ENCODE peak calls at places on chromosomes 6 and 20, in four cellular contexts. G is HepG2, I is GM12878, U is H1. O is an unnamed sample.

GRCh38 chr6:151154418-151154817 is 85.3 kb upstream of the AKAP12 start:
- DNase-seq in G (peak; percentile 29), I (no peak), U (no peak), O (peak; percentile 25)

GRCh38 chr6:117555882-117556498 is 46.3 kb downstream of the GOPC start:
- DNase-seq in U (no peak), G (peak; percentile 27), I (no peak), O (peak; percentile 51)

GRCh38 chr6:11918021-11918738 is 93.9 kb upstream of the HIVEP1 start:
- DNase-seq in U (no peak), G (no peak), I (no peak), O (peak; percentile 82)

GRCh38 chr6:143598466-143599080 is 79.2 kb upstream of the PHACTR2 start:
- DNase-seq in I (no peak), U (no peak), G (no peak), O (no peak)

GRCh38 chr6:21595265-21595950 is 1.9 kb downstream of the SOX4 start:
- DNase-seq in G (no peak), U (no peak), I (no peak), O (no peak)

GRCh38 chr6:113129991-113130390 is 727.2 kb upstream of the MARCKS start:
- DNase-seq in G (no peak), U (no peak), I (no peak), O (no peak)

GRCh38 chr6:16420332-16420714 is 181.9 kb downstream of the GMPR start:
- DNase-seq in I (no peak), G (no peak), U (no peak), O (no peak)

GRCh38 chr6:36129889-36130671 is at the start of gene MAPK13:
- DNase-seq in U (no peak), I (no peak), G (peak; percentile 25), O (no peak)

GRCh38 chr6:8082954-8083858 is 19.0 kb upstream of the BLOC1S5 start:
- DNase-seq in G (no peak), U (no peak), I (no peak), O (peak; percentile 26)

GRCh38 chr6:20655317-20655716 is 121.1 kb downstream of the CDKAL1 start:
- DNase-seq in U (no peak), I (no peak), G (no peak), O (no peak)

GRCh38 chr20:58072695-58073671 is 155.5 kb downstream of the ANKRD60 start:
- DNase-seq in I (no peak), G (no peak), U (no peak), O (no peak)

GRCh38 chr6:3316363-3316762 is 57.6 kb downstream of the PSMG4 start:
- DNase-seq in G (no peak), I (no peak), U (no peak), O (no peak)

GRCh38 chr6:44253307-44254101 is 3.8 kb downstream of the SLC35B2 start:
- DNase-seq in I (no peak), U (no peak), G (peak; percentile 70), O (no peak)

GRCh38 chr20:17967595-17968365 is 814 bp downstream of the SNX5 start:
- DNase-seq in I (no peak), U (no peak), G (no peak), O (peak; percentile 22)

GRCh38 chr6:71289039-71289801 is 609 bp downstream of the OGFRL1 start:
- DNase-seq in G (no peak), U (no peak), I (no peak), O (no peak)

GRCh38 chr20:19492116-19492515 is 265.9 kb upstream of the RIN2 start:
- DNase-seq in G (no peak), U (no peak), I (no peak), O (no peak)

GRCh38 chr20:52047811-52048302 is 143.7 kb downstream of the ZFP64 start:
- DNase-seq in U (no peak), I (no peak), G (no peak), O (no peak)

GRCh38 chr20:21063276-21063675 is 42.9 kb downstream of the LINC00237 start:
- DNase-seq in U (no peak), G (no peak), I (no peak), O (no peak)

GRCh38 chr6:25700841-25701240 is 48.8 kb downstream of the SCGN start:
- DNase-seq in G (no peak), I (no peak), U (no peak), O (no peak)

GRCh38 chr6:150966786-150967185 is 101.3 kb downstream of the MTHFD1L start:
- DNase-seq in U (no peak), G (no peak), I (no peak), O (no peak)

GRCh38 chr6:76439811-76440210 is 367.3 kb upstream of the IMPG1 start:
- DNase-seq in U (no peak), I (no peak), G (no peak), O (no peak)

GRCh38 chr6:155272353-155273222 is 8.8 kb downstream of the CLDN20 start:
- DNase-seq in U (no peak), I (no peak), G (no peak), O (no peak)

GRCh38 chr6:150334790-150335783 is 33.7 kb upstream of the IYD start:
- DNase-seq in U (no peak), I (no peak), G (peak; percentile 52), O (peak; percentile 79)

GRCh38 chr6:41780623-41781301 is at the start of gene PRICKLE4:
- DNase-seq in U (no peak), I (no peak), G (no peak), O (peak; percentile 84)

GRCh38 chr6:118896339-118897136 is 2.6 kb downstream of the ASF1A start:
- DNase-seq in U (no peak), I (no peak), G (peak; percentile 78), O (peak; percentile 35)

GRCh38 chr6:31060162-31060561 is 49.9 kb downstream of the MUC22 start:
- DNase-seq in U (no peak), G (no peak), I (no peak), O (no peak)

GRCh38 chr6:31053873-31054272 is 43.6 kb downstream of the MUC22 start:
- DNase-seq in U (no peak), G (no peak), I (no peak), O (no peak)

GRCh38 chr6:31055401-31055800 is 45.1 kb downstream of the MUC22 start:
- DNase-seq in G (no peak), U (no peak), I (no peak), O (no peak)

GRCh38 chr6:31057426-31058003 is 47.2 kb downstream of the MUC22 start:
- DNase-seq in U (no peak), I (no peak), G (no peak), O (no peak)

DNA sequence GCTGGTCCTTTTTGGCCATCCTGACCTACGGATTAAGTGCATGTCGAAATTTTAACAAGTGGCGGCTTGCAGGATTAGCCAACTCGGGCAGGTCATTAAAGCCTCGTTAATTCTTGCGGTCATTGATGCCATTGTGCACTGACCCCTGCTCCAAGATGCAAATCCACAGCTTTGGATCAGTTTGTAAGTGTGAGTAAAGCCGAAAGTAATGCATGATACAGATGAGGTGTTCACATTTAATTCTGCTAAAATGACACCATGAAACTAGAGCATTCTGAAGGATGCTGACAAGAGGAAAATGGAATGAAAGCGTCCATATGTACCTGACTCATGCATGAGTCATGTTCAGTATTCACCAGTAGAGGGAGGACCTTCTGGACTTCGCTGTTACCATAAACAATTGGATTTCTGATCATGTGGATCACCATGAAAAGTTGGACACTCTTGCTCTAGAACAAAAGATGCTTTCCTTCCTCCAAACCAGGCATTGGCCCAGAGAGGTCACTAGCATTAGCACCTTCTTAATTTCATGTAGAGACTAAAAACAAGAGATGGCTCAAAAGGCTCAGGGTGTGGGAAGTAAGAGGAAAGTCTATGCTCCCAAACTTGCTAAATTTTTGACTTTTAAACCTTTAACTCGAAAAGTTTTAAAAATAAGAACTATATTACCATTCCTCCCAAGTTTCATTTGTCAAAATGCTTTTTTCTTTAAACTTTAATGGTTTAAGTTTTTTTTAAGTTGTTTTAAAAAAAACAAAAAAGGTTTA is 48.0 kb downstream of the MUC22 start:
- DNase-seq in G (peak; percentile 61), U (no peak), I (no peak), O (peak; percentile 63)
- TF ChIP-seq ZNF274 in G (no peak), U (no peak), I (no peak), O (no peak)

GRCh38 chr20:63116412-63117106 is 99.4 kb downstream of the YTHDF1 start:
- DNase-seq in U (peak; percentile 19), I (no peak), G (no peak), O (peak; percentile 48)
- TF ChIP-seq HDAC2 in U (no peak), I (no peak), G (peak; percentile 77), O (no peak)

GRCh38 chr20:5670874-5671273 is 79.3 kb upstream of the SHLD1 start:
- DNase-seq in I (no peak), U (no peak), G (no peak), O (no peak)

GRCh38 chr20:5665417-5665816 is 84.8 kb upstream of the SHLD1 start:
- DNase-seq in G (no peak), I (no peak), U (no peak), O (no peak)

GRCh38 chr20:5668529-5668868 is 81.7 kb upstream of the SHLD1 start:
- DNase-seq in I (no peak), U (no peak), G (no peak), O (no peak)

GRCh38 chr20:5670137-5670536 is 80.1 kb upstream of the SHLD1 start:
- DNase-seq in I (no peak), G (no peak), U (no peak), O (no peak)

GRCh38 chr20:5667703-5668528 is 82.3 kb upstream of the SHLD1 start:
- DNase-seq in U (no peak), I (no peak), G (no peak), O (no peak)
- TF ChIP-seq CHD2 in U (no peak), I (no peak), G (no peak), O (no peak)

DNA sequence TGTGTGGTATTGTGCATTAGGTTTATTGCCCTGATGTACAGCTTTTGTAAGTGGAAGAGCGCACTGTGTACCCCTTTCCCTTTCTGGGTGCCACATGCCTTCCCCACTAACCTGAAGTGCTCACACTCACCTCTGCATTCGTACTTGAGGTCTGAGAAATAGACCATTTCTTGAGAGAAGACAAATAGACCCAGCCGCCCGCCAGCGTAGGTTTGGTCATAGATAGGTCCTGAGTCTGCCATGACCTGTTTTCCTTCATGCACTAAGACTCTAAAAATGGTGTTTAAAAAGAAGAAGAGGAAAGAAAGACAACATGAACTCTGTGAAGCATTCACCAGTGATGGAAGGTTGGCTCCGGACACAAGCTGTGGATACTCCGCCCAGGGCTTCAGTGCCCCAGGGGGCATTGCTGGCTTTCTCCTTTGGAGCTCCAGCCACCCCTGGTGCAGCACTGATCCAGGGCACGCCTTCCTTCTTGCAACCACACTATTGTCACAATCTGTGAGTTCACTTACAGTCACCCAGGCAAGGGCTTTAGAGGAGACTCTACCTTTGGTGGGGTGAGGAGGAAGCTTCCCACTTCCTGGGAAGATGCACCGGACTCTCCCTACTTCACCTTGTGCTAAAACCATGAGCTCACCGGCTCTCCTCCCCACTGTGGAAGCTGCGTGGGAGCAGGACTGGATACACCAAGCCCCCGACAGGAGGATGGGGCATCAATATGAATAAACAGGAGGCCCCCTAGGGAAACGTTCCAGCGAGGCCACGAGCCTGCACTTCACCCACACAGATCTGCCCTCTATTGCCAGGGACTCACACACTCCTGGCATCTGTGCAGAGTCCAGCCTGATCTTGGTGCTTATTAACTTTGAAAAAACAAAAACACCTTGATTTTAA is 33.3 kb downstream of the THBS2 start:
- DNase-seq in G (no peak), U (no peak), I (no peak), O (no peak)
- TF ChIP-seq ZNF274 in G (no peak), U (no peak), I (no peak), O (no peak)

GRCh38 chr6:17542243-17542642 is 57.9 kb upstream of the FAM8A1 start:
- DNase-seq in I (no peak), U (no peak), G (no peak), O (no peak)

GRCh38 chr6:17536586-17536985 is 63.5 kb upstream of the FAM8A1 start:
- DNase-seq in G (no peak), U (no peak), I (no peak), O (no peak)
- TF ChIP-seq HDAC2 in G (no peak), U (no peak), I (no peak), O (no peak)

GRCh38 chr20:36825374-36826104 is 50.4 kb upstream of the TLDC2 start:
- DNase-seq in G (no peak), U (no peak), I (no peak), O (no peak)
- TF ChIP-seq CHD2 in G (no peak), U (no peak), I (no peak), O (no peak)

O was measured in K562.